ENCODE peak calls at places on chromosomes 11 and 22, in five cellular contexts. X is heart left ventricle; A is left colon; F is HCT116; N is activated CD8-positive, alpha-beta T cell treated with anti-CD3 and anti-CD28 coated beads for 36 hours. E is an unnamed sample.

GRCh38 chr22:20398420-20398819 is 4.5 kb downstream of the ZNF74 start:
- ATAC-seq in F (no peak), A (no peak), X (no peak), N (no peak), E (no peak)

GRCh38 chr22:38792833-38793232 is 1.1 kb downstream of the DNAL4 start:
- ATAC-seq in N (peak), X (no peak), A (no peak), F (no peak), E (peak)

GRCh38 chr11:63762662-63763505 is 5.7 kb downstream of the ZFTA start:
- ATAC-seq in A (peak), N (no peak), X (peak), F (no peak), E (no peak)

GRCh38 chr11:124172599-124172998 is 10.5 kb upstream of the OR10D3 start:
- ATAC-seq in N (no peak), F (no peak), A (no peak), X (no peak), E (no peak)

GRCh38 chr11:102416974-102417373 is 35.6 kb downstream of the TMEM123 start:
- ATAC-seq in A (no peak), F (no peak), N (peak), X (no peak), E (peak)

GRCh38 chr11:68031136-68031459 is 617 bp downstream of the NDUFS8 start:
- ATAC-seq in X (peak), N (no peak), F (no peak), A (peak), E (no peak)

GRCh38 chr11:111417011-111417765 is 38.1 kb upstream of the POU2AF1 start:
- ATAC-seq in N (peak), X (no peak), F (no peak), A (no peak), E (peak)

GRCh38 chr22:26461188-26461810 is 22.3 kb downstream of the HPS4 start:
- ATAC-seq in A (peak), N (peak), F (peak), X (peak), E (peak)

E was measured in activated T-helper 17 cell treated with anti-CD3 and anti-CD28 coated beads, Interleukin-2, amount 50 U/mL, for 72 hours.